ENCODE peak calls at places on chromosomes 6 and 20, in seven cellular contexts. M is SK-N-DZ; J is activated gamma-delta T cell treated with Interleukin-2 at 50 U/mL for 16 hours; Q is NCI-H345; S is activated CD8-positive, alpha-beta memory T cell treated with anti-CD3 and anti-CD28 coated beads for 24 hours; V is effector memory CD8-positive, alpha-beta T cell; H is endothelial cell. G is an unnamed sample.

GRCh38 chr6:30171677-30172471 is 8.5 kb downstream of the TRIM15 start:
- DNase-seq in H (peak), J (no peak), M (peak), S (no peak), Q (no peak), V (no peak), G (no peak)

GRCh38 chr6:34465551-34466241 is at the start of gene PACSIN1:
- DNase-seq in Q (peak), S (no peak), J (no peak), V (no peak), H (peak), M (no peak), G (no peak)

GRCh38 chr6:17912521-17912920 is 74.9 kb downstream of the KIF13A start:
- DNase-seq in V (no peak), H (no peak), S (no peak), Q (no peak), J (no peak), M (no peak), G (no peak)

GRCh38 chr20:45441746-45442145 is 25.8 kb downstream of the PIGT start:
- DNase-seq in V (no peak), S (no peak), M (no peak), J (no peak), Q (no peak), H (no peak), G (no peak)

GRCh38 chr6:90478789-90479602 is 107.9 kb downstream of the MAP3K7 start:
- DNase-seq in V (peak), H (peak), S (peak), J (peak), M (peak), Q (peak), G (peak)

GRCh38 chr6:144064402-144064830 is 31.0 kb downstream of the SF3B5 start:
- DNase-seq in Q (no peak), J (peak), M (no peak), S (peak), H (peak), V (peak), G (no peak)

GRCh38 chr20:63639093-63639860 is 12.4 kb upstream of the GMEB2 start:
- DNase-seq in Q (no peak), M (no peak), S (peak), V (peak), H (no peak), J (peak), G (no peak)

GRCh38 chr6:357261-357790 is 34.2 kb upstream of the IRF4 start:
- DNase-seq in Q (no peak), J (no peak), V (no peak), H (no peak), S (no peak), M (no peak), G (no peak)

GRCh38 chr20:42083280-42083679 is 465.1 kb upstream of the CHD6 start:
- DNase-seq in M (no peak), V (no peak), S (no peak), H (no peak), J (no peak), Q (no peak), G (no peak)

GRCh38 chr20:25676164-25676809 is 20.4 kb downstream of the ZNF337 start:
- DNase-seq in M (no peak), V (no peak), Q (no peak), J (no peak), S (no peak), H (no peak), G (peak)

GRCh38 chr6:126804255-126805064 is 314.0 kb upstream of the RSPO3 start:
- DNase-seq in M (peak), H (peak), V (no peak), S (no peak), J (no peak), Q (peak), G (peak)

GRCh38 chr6:43285415-43285814 is 12.6 kb upstream of the SLC22A7 start:
- DNase-seq in M (no peak), S (no peak), J (no peak), H (no peak), Q (no peak), V (no peak), G (no peak)

GRCh38 chr6:105985098-105985815 is 100.9 kb upstream of the PRDM1 start:
- DNase-seq in V (no peak), J (no peak), S (no peak), H (no peak), Q (peak), M (no peak), G (no peak)

GRCh38 chr6:142011156-142011555 is 121.6 kb upstream of the GJE1 start:
- DNase-seq in H (no peak), V (no peak), Q (no peak), M (no peak), J (no peak), S (no peak), G (peak)

GRCh38 chr6:33826537-33826936 is 22.7 kb upstream of the MLN start:
- DNase-seq in M (no peak), H (no peak), V (no peak), J (no peak), S (no peak), Q (no peak), G (no peak)

GRCh38 chr6:3822747-3823445 is 26.3 kb upstream of the FAM50B start:
- DNase-seq in Q (no peak), J (no peak), H (no peak), S (no peak), V (no peak), M (no peak), G (no peak)

GRCh38 chr6:108492131-108492766 is 68.5 kb upstream of the FOXO3 start:
- DNase-seq in V (no peak), M (peak), Q (peak), S (no peak), H (peak), J (no peak), G (peak)

GRCh38 chr6:74991573-74992332 is 214.1 kb downstream of the COL12A1 start:
- DNase-seq in S (no peak), H (no peak), J (no peak), Q (no peak), M (no peak), V (no peak), G (peak)

GRCh38 chr20:45911486-45912343 is at the start of gene PLTP:
- DNase-seq in M (peak), J (peak), H (peak), V (peak), Q (peak), S (peak), G (peak)

GRCh38 chr6:88992741-88993557 is 29.5 kb upstream of the RNGTT start:
- DNase-seq in S (no peak), J (no peak), M (peak), V (no peak), Q (no peak), H (no peak), G (no peak)

GRCh38 chr6:116165596-116165995 is 39.7 kb upstream of the COL10A1 start:
- DNase-seq in S (no peak), V (no peak), J (no peak), H (no peak), Q (no peak), M (no peak), G (no peak)

GRCh38 chr6:39453236-39453635 is 130.7 kb upstream of the KCNK16 start:
- DNase-seq in V (no peak), H (no peak), S (no peak), M (no peak), J (no peak), Q (no peak), G (no peak)

GRCh38 chr6:146857960-146858308 is 259.2 kb downstream of the ADGB start:
- DNase-seq in V (no peak), H (no peak), J (no peak), Q (peak), S (no peak), M (peak), G (no peak)

GRCh38 chr20:52859156-52859887 is 112.8 kb upstream of the TSHZ2 start:
- DNase-seq in S (no peak), V (no peak), J (no peak), Q (no peak), M (no peak), H (no peak), G (no peak)

GRCh38 chr6:131281471-131282270 is 146.4 kb downstream of the AKAP7 start:
- DNase-seq in M (no peak), S (peak), Q (no peak), J (peak), H (peak), V (peak), G (no peak)

GRCh38 chr6:33967266-33967767 is 163.5 kb upstream of the MLN start:
- DNase-seq in J (no peak), M (no peak), Q (no peak), H (no peak), V (no peak), S (no peak), G (no peak)

GRCh38 chr6:127342296-127342945 is 988 bp downstream of the ECHDC1 start:
- DNase-seq in Q (peak), M (peak), V (no peak), J (no peak), H (no peak), S (no peak), G (peak)

GRCh38 chr20:21323640-21324039 is 20.5 kb downstream of the XRN2 start:
- DNase-seq in V (no peak), J (no peak), H (no peak), S (no peak), M (no peak), Q (no peak), G (peak)

G was measured in HFFc6.